ENCODE peak calls at places on chromosomes 11 and 22, in five cellular contexts. One of them, this sample, is unnamed.

GRCh38 chr11:27119396-27119795 is 78.8 kb downstream of the BBOX1 start:
- DNase-seq in adipocyte: no peak
- DNase-seq in MM.1S: no peak
- DNase-seq in Peyer's patch: no peak
- DNase-seq in right cardiac atrium: no peak
- DNase-seq in this sample: no peak

GRCh38 chr11:18720811-18721575 is 5.0 kb downstream of the IGSF22 start:
- DNase-seq in right cardiac atrium: peak; percentile 88
- DNase-seq in adipocyte: peak; percentile 90
- DNase-seq in MM.1S: peak; percentile 84
- DNase-seq in Peyer's patch: peak; percentile 85
- DNase-seq in this sample: peak; percentile 77

GRCh38 chr11:41039592-41039991 is 419.9 kb downstream of the LRRC4C start:
- DNase-seq in adipocyte: no peak
- DNase-seq in right cardiac atrium: no peak
- DNase-seq in Peyer's patch: no peak
- DNase-seq in MM.1S: peak; percentile 60
- DNase-seq in this sample: no peak

GRCh38 chr22:36673821-36674220 is 29.7 kb downstream of the CACNG2 start:
- DNase-seq in Peyer's patch: no peak
- DNase-seq in right cardiac atrium: no peak
- DNase-seq in MM.1S: no peak
- DNase-seq in adipocyte: no peak
- DNase-seq in this sample: no peak

GRCh38 chr22:22463855-22464540 is 44.5 kb downstream of the ZNF280B start:
- DNase-seq in MM.1S: peak; percentile 67
- DNase-seq in adipocyte: peak; percentile 85
- DNase-seq in Peyer's patch: peak; percentile 60
- DNase-seq in right cardiac atrium: no peak
- DNase-seq in this sample: peak; percentile 61

GRCh38 chr22:37559901-37560681 is at the start of gene CDC42EP1:
- DNase-seq in Peyer's patch: no peak
- DNase-seq in right cardiac atrium: peak; percentile 72
- DNase-seq in MM.1S: no peak
- DNase-seq in adipocyte: peak; percentile 84
- DNase-seq in this sample: no peak

GRCh38 chr11:108199446-108200321 is 22.8 kb downstream of the NPAT start:
- DNase-seq in Peyer's patch: peak; percentile 49
- DNase-seq in adipocyte: peak; percentile 72
- DNase-seq in right cardiac atrium: no peak
- DNase-seq in MM.1S: no peak
- DNase-seq in this sample: no peak

GRCh38 chr11:6531267-6531752 is 34.2 kb downstream of the DNHD1 start:
- DNase-seq in MM.1S: no peak
- DNase-seq in right cardiac atrium: no peak
- DNase-seq in adipocyte: peak; percentile 75
- DNase-seq in Peyer's patch: no peak
- DNase-seq in this sample: no peak

GRCh38 chr22:42305967-42306366 is 35.5 kb upstream of the TCF20 start:
- DNase-seq in MM.1S: no peak
- DNase-seq in Peyer's patch: no peak
- DNase-seq in right cardiac atrium: no peak
- DNase-seq in adipocyte: no peak
- DNase-seq in this sample: no peak

GRCh38 chr22:28923826-28924732 is 40.7 kb downstream of the ZNRF3 start:
- DNase-seq in MM.1S: no peak
- DNase-seq in right cardiac atrium: peak; percentile 23
- DNase-seq in adipocyte: no peak
- DNase-seq in Peyer's patch: no peak
- DNase-seq in this sample: no peak

GRCh38 chr22:45170001-45170466 is 6.3 kb downstream of the NUP50 start:
- DNase-seq in Peyer's patch: peak; percentile 27
- DNase-seq in MM.1S: peak; percentile 39
- DNase-seq in adipocyte: no peak
- DNase-seq in right cardiac atrium: no peak
- DNase-seq in this sample: peak; percentile 11

GRCh38 chr11:120188831-120189455 is 21.9 kb upstream of the OAF start:
- DNase-seq in right cardiac atrium: no peak
- DNase-seq in MM.1S: no peak
- DNase-seq in Peyer's patch: no peak
- DNase-seq in adipocyte: no peak
- DNase-seq in this sample: no peak

GRCh38 chr11:47571895-47572294 is 6.5 kb downstream of the PTPMT1 start:
- DNase-seq in right cardiac atrium: no peak
- DNase-seq in Peyer's patch: no peak
- DNase-seq in adipocyte: peak; percentile 53
- DNase-seq in MM.1S: no peak
- DNase-seq in this sample: no peak

GRCh38 chr11:123306531-123306930 is 111.5 kb upstream of the CLMP start:
- DNase-seq in right cardiac atrium: no peak
- DNase-seq in MM.1S: no peak
- DNase-seq in Peyer's patch: no peak
- DNase-seq in adipocyte: no peak
- DNase-seq in this sample: no peak

GRCh38 chr11:10492084-10492483 is 37.0 kb downstream of the AMPD3 start:
- DNase-seq in adipocyte: no peak
- DNase-seq in right cardiac atrium: no peak
- DNase-seq in Peyer's patch: no peak
- DNase-seq in MM.1S: no peak
- DNase-seq in this sample: no peak

GRCh38 chr22:27218012-27218483 is 560.7 kb downstream of the MIAT start:
- DNase-seq in right cardiac atrium: no peak
- DNase-seq in Peyer's patch: no peak
- DNase-seq in adipocyte: peak; percentile 19
- DNase-seq in MM.1S: no peak
- DNase-seq in this sample: no peak

GRCh38 chr22:49693848-49694247 is 133.8 kb downstream of the BRD1 start:
- DNase-seq in right cardiac atrium: no peak
- DNase-seq in adipocyte: no peak
- DNase-seq in Peyer's patch: no peak
- DNase-seq in MM.1S: no peak
- DNase-seq in this sample: no peak

GRCh38 chr11:134275534-134276395 is at the start of gene GLB1L3:
- DNase-seq in MM.1S: peak; percentile 77
- DNase-seq in Peyer's patch: peak; percentile 43
- DNase-seq in right cardiac atrium: no peak
- DNase-seq in adipocyte: peak; percentile 38
- DNase-seq in this sample: peak; percentile 66

GRCh38 chr11:33147559-33147958 is 13.7 kb downstream of the CSTF3 start:
- DNase-seq in right cardiac atrium: no peak
- DNase-seq in Peyer's patch: no peak
- DNase-seq in adipocyte: no peak
- DNase-seq in MM.1S: no peak
- DNase-seq in this sample: no peak

GRCh38 chr11:69497221-69497787 is 15.8 kb downstream of the LINC01488 start:
- DNase-seq in right cardiac atrium: peak; percentile 89
- DNase-seq in Peyer's patch: peak; percentile 22
- DNase-seq in MM.1S: no peak
- DNase-seq in adipocyte: peak; percentile 97
- DNase-seq in this sample: no peak

GRCh38 chr22:41286639-41287091 is 678 bp upstream of the RANGAP1 start:
- DNase-seq in adipocyte: peak; percentile 49
- DNase-seq in Peyer's patch: peak; percentile 46
- DNase-seq in right cardiac atrium: peak; percentile 30
- DNase-seq in MM.1S: no peak
- DNase-seq in this sample: no peak

GRCh38 chr22:32309585-32310251 is 47.9 kb upstream of the RFPL3 start:
- DNase-seq in right cardiac atrium: no peak
- DNase-seq in Peyer's patch: no peak
- DNase-seq in MM.1S: no peak
- DNase-seq in adipocyte: no peak
- DNase-seq in this sample: no peak

GRCh38 chr11:83666149-83666548 is 380.0 kb upstream of the CCDC90B start:
- DNase-seq in Peyer's patch: no peak
- DNase-seq in right cardiac atrium: no peak
- DNase-seq in MM.1S: no peak
- DNase-seq in adipocyte: no peak
- DNase-seq in this sample: no peak

DNA sequence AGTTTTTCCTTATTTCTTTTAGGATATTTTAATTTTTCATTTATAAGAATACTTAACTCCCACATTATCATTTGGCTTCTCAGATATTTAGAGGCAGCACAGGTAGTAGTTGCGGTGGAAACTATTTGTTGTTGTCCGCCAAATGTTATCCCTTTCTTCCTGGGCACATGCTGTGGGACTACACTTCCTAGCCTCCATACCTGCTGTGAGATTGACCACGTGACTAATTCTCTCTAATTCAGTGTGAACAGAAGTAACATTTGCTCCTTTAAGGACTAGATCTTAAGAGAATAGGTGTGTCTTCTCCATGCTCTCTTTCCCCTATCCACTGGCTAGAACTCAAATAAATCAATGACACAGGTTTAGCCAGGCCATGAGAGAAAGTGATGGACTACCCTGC is 136.5 kb downstream of the ATG16L2 start:
- DNase-seq in Peyer's patch: no peak
- DNase-seq in MM.1S: no peak
- DNase-seq in right cardiac atrium: no peak
- DNase-seq in adipocyte: no peak
- DNase-seq in this sample: no peak
- H3K4me1 ChIP-seq in Peyer's patch: no peaks in the 10 kb centered on the region
- H3K4me1 ChIP-seq in MM.1S: no peaks in the 10 kb centered on the region
- H3K4me1 ChIP-seq in right cardiac atrium: peaks cover 2% of the 10 kb centered on the region
- H3K4me1 ChIP-seq in adipocyte: peaks cover 10% of the 10 kb centered on the region
- H3K4me1 ChIP-seq in this sample: no peaks in the 10 kb centered on the region

DNA sequence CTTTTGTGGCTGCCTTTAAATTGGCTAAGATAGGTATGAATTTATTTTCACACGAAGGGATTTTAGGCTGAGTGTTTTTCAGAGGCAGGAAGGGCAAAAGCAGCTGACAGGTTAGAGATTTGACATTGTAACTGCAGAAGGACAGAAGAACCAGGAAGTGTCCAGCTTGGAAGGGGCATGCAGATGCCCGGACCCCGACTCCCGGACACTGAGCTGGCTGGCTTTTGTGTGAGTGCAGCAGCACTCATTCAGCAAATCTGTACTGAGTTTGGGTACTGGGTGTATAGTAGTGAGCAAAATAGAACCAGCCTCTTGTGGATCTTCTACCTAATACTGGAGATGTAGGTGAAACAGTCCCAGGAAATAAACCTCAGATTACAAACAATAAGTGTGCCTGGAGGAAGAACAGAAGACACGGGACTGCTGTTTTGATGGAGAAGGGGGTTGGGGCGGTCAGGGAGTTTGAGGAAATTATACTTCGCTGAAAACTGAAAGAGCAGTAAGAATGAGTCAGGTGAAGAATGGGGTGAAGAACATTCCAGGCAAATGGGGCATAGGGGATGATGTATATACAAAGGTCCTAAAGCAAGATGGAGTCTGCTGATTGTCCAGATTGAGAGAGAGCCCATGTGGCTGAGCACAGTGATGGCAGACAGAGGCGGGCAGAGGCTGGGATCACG is 64.6 kb downstream of the PPFIBP2 start:
- DNase-seq in adipocyte: no peak
- DNase-seq in right cardiac atrium: no peak
- DNase-seq in Peyer's patch: no peak
- DNase-seq in MM.1S: no peak
- DNase-seq in this sample: no peak
- H3K4me3 ChIP-seq in adipocyte: peak overlapping the region; percentile 77
- H3K4me3 ChIP-seq in right cardiac atrium: peak overlapping the region; percentile 33
- H3K4me3 ChIP-seq in Peyer's patch: peak overlapping the region; percentile 58
- H3K4me3 ChIP-seq in MM.1S: peak overlapping the region; percentile 33
- H3K4me3 ChIP-seq in this sample: peak overlapping the region; percentile 4

DNA sequence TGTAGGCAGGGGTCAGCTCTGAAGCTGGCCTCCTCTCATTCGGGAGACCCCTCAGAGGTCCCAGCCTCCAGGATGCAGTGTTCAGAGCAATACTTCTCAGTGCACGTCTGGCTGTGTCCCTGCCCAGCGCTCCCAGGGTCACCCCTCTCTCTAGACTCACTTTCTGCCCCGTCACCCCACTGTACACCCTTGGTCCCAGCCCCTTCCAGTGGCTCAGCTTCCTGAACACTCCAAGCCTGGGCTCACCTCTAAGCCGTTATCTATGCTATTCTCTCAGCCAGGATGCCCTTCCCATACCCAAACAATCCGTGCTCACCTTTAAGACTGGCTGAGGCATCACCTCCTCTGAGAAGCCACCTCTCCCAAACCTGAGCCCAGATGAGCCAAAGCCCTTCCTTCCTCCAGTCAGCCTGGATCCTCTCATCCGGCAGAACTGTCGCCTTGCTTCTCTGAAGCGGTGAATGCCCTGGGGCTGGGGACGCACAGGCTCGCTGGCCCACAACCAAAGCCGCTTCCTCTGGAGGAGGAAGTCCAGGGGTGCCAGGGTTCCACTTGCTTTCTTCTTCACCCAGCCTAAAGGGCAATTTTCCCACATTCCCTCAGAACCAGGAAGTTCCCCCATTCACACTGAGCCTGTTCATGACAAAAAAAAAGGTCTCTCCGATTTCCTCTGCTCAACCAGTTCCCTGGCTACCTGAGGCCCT is 13.7 kb upstream of the CDKN1C start:
- DNase-seq in Peyer's patch: no peak
- DNase-seq in MM.1S: no peak
- DNase-seq in right cardiac atrium: no peak
- DNase-seq in adipocyte: no peak
- DNase-seq in this sample: no peak
- H3K4me1 ChIP-seq in Peyer's patch: peaks cover 46% of the 10 kb centered on the region
- H3K4me1 ChIP-seq in MM.1S: peaks cover 20% of the 10 kb centered on the region
- H3K4me1 ChIP-seq in right cardiac atrium: no peaks in the 10 kb centered on the region
- H3K4me1 ChIP-seq in adipocyte: peaks cover 20% of the 10 kb centered on the region
- H3K4me1 ChIP-seq in this sample: peaks cover 43% of the 10 kb centered on the region

GRCh38 chr11:124807660-124808270 is 7.6 kb upstream of the MSANTD2 start:
- DNase-seq in right cardiac atrium: no peak
- DNase-seq in adipocyte: no peak
- DNase-seq in MM.1S: no peak
- DNase-seq in Peyer's patch: no peak
- DNase-seq in this sample: no peak

GRCh38 chr11:124814739-124815138 is 14.5 kb upstream of the MSANTD2 start:
- DNase-seq in Peyer's patch: no peak
- DNase-seq in adipocyte: no peak
- DNase-seq in MM.1S: no peak
- DNase-seq in right cardiac atrium: no peak
- DNase-seq in this sample: no peak

GRCh38 chr11:124812876-124813275 is 12.7 kb upstream of the MSANTD2 start:
- DNase-seq in right cardiac atrium: no peak
- DNase-seq in Peyer's patch: no peak
- DNase-seq in MM.1S: no peak
- DNase-seq in adipocyte: peak; percentile 15
- DNase-seq in this sample: no peak

GRCh38 chr11:124807201-124807600 is 7.0 kb upstream of the MSANTD2 start:
- DNase-seq in adipocyte: no peak
- DNase-seq in Peyer's patch: no peak
- DNase-seq in right cardiac atrium: no peak
- DNase-seq in MM.1S: no peak
- DNase-seq in this sample: no peak

GRCh38 chr11:124811423-124812125 is 11.4 kb upstream of the MSANTD2 start:
- DNase-seq in MM.1S: no peak
- DNase-seq in adipocyte: no peak
- DNase-seq in Peyer's patch: no peak
- DNase-seq in right cardiac atrium: no peak
- DNase-seq in this sample: no peak
- H3K4me3 ChIP-seq in MM.1S: no peak overlapping the region
- H3K4me3 ChIP-seq in adipocyte: no peak overlapping the region
- H3K4me3 ChIP-seq in Peyer's patch: no peak overlapping the region
- H3K4me3 ChIP-seq in right cardiac atrium: no peak overlapping the region
- H3K4me3 ChIP-seq in this sample: no peak overlapping the region

DNA sequence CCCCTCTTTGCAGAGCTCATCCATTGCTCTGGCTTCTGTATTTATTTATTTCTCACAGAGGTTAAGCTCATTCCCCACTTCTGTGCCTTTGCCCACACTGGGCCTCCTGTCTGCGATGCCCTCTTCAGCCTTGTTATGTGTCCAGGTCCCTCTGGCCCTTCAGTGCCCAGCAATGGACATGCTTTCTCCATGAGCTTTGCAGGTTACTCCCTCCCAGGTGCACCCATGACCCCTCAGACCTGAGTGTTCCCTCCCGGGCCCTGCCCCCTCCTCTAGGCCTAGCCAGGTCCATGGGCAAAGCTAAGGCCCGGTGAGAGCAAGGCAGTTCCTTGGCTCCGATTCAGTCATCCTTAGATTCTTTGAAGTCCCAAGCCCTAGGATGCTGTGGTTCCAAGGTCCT is 17.5 kb upstream of the ARHGEF17 start:
- DNase-seq in right cardiac atrium: no peak
- DNase-seq in Peyer's patch: no peak
- DNase-seq in adipocyte: no peak
- DNase-seq in MM.1S: no peak
- DNase-seq in this sample: no peak
- H3K4me1 ChIP-seq in right cardiac atrium: peaks cover 9% of the 10 kb centered on the region
- H3K4me1 ChIP-seq in Peyer's patch: peaks cover 15% of the 10 kb centered on the region
- H3K4me1 ChIP-seq in adipocyte: peaks cover 17% of the 10 kb centered on the region
- H3K4me1 ChIP-seq in MM.1S: peaks cover 18% of the 10 kb centered on the region
- H3K4me1 ChIP-seq in this sample: peaks cover 5% of the 10 kb centered on the region